ENCODE peak calls at places on chromosome 22, in four cellular contexts. A is IMR-90, I is H9, B is H1. R is an unnamed sample.

GRCh38 chr22:28771195-28771791 is 1.2 kb upstream of the CCDC117 start:
- DNase-seq in A (no peak), I (no peak), B (no peak), R (no peak)

GRCh38 chr22:30865656-30866055 is 102.9 kb downstream of the MORC2 start:
- DNase-seq in A (no peak), I (peak; percentile 18), B (peak; percentile 35), R (no peak)

GRCh38 chr22:44847380-44847779 is 95.0 kb downstream of the ARHGAP8 start:
- DNase-seq in A (no peak), I (no peak), B (no peak), R (no peak)

GRCh38 chr22:50025993-50026392 is 13.4 kb upstream of the IL17REL start:
- DNase-seq in A (no peak), I (no peak), B (no peak), R (no peak)

GRCh38 chr22:31019276-31019930 is 50.3 kb downstream of the TUG1 start:
- DNase-seq in A (no peak), I (no peak), B (no peak), R (no peak)

GRCh38 chr22:39985383-39986045 is 9.2 kb upstream of the FAM83F start:
- DNase-seq in A (no peak), I (no peak), B (no peak), R (no peak)

GRCh38 chr22:50178871-50179869 is 6.5 kb upstream of the TRABD start:
- DNase-seq in A (no peak), I (no peak), B (no peak), R (no peak)

GRCh38 chr22:25067851-25068421 is 115.4 kb downstream of the KIAA1671 start:
- DNase-seq in A (no peak), I (no peak), B (no peak), R (no peak)

GRCh38 chr22:30253205-30253852 is 6.8 kb upstream of the LIF start:
- DNase-seq in A (peak; percentile 83), I (no peak), B (no peak), R (no peak)

GRCh38 chr22:39242809-39243442 is 1.9 kb downstream of the PDGFB start:
- DNase-seq in A (no peak), I (peak; percentile 67), B (peak; percentile 86), R (peak; percentile 68)

GRCh38 chr22:23068832-23069385 is 1.4 kb upstream of the GNAZ start:
- DNase-seq in A (no peak), I (peak; percentile 12), B (no peak), R (peak; percentile 39)

GRCh38 chr22:38715176-38715764 is 9.5 kb downstream of the GTPBP1 start:
- DNase-seq in A (no peak), I (no peak), B (no peak), R (no peak)

GRCh38 chr22:32686354-32686753 is 115.2 kb upstream of the TIMP3 start:
- DNase-seq in A (peak; percentile 27), I (no peak), B (no peak), R (no peak)

GRCh38 chr22:17575681-17576080 is 12.4 kb downstream of the SLC25A18 start:
- DNase-seq in A (no peak), I (no peak), B (no peak), R (no peak)

GRCh38 chr22:17213976-17214375 is 5.3 kb downstream of the ADA2 start:
- DNase-seq in A (peak; percentile 3), I (peak; percentile 62), B (peak; percentile 72), R (peak; percentile 66)

GRCh38 chr22:25085930-25086901 is 113.4 kb upstream of the CRYBB3 start:
- DNase-seq in A (no peak), I (no peak), B (no peak), R (no peak)

GRCh38 chr22:29309332-29310064 is 3.0 kb downstream of the GAS2L1 start:
- DNase-seq in A (no peak), I (no peak), B (no peak), R (no peak)

GRCh38 chr22:39290248-39290720 is 29.1 kb downstream of the RPL3 start:
- DNase-seq in A (no peak), I (no peak), B (no peak), R (no peak)

GRCh38 chr22:44363214-44363979 is 50.6 kb upstream of the SHISAL1 start:
- DNase-seq in A (peak; percentile 98), I (no peak), B (no peak), R (no peak)

GRCh38 chr22:43356881-43357280 is 13.7 kb upstream of the SCUBE1 start:
- DNase-seq in A (no peak), I (no peak), B (no peak), R (peak; percentile 33)

DNA sequence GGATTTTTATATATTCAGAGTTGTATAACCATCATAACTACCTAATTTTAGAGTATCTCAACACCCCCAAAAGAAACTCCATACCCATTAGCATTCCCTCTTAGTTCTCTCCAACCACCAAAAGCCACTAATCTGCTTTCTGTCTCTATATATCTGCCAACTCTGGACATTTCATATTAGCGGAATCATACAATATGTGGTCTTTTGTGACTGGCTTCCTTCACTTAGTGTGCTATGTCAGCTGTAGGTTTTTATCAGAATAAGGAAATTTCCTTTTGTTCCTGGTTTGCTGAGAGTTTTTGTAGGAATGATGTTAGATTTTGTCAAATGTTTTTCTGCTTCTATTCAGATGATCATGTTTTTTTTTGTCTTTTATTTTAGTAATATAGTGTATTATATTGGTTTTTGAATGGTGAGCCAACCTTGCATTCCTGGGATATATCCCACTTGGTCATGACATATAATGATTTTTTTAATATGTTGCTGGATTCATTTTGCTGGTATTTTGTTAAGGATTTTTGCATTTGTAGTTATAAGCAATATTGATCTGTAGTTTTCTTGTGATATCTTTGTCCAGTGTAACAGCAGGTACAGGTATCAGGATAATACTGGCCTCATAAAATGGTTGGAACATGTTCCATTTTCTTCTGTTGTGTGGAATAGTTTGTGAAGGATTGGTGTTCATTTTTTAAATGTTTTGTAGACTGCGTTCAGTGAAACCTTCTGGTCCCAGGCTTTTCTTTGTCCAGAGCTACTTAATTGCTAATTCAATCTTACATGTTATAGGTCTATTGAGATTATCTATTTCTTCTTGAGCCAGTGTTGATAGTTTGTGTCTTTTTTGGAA is 16.8 kb downstream of the DGCR8 start:
- DNase-seq in A (no peak), I (no peak), B (no peak), R (no peak)
- H3K56ac ChIP-seq in A (no peak overlapping the region), I (no peak overlapping the region), B (no peak overlapping the region), R (no peak overlapping the region)

GRCh38 chr22:48261706-48262105 is 1499.3 kb downstream of the TBC1D22A start:
- DNase-seq in A (no peak), I (no peak), B (no peak), R (peak; percentile 45)
- H4K5ac ChIP-seq in A (no peak overlapping the region), I (no peak overlapping the region), B (no peak overlapping the region), R (no peak overlapping the region)

GRCh38 chr22:35553341-35553740 is 12.7 kb downstream of the RASD2 start:
- DNase-seq in A (no peak), I (no peak), B (no peak), R (no peak)

GRCh38 chr22:35556666-35557065 is 16.0 kb downstream of the RASD2 start:
- DNase-seq in A (peak; percentile 21), I (no peak), B (no peak), R (no peak)

GRCh38 chr22:35555941-35556547 is 15.4 kb downstream of the RASD2 start:
- DNase-seq in A (no peak), I (no peak), B (no peak), R (no peak)

GRCh38 chr22:35554297-35554845 is 13.7 kb downstream of the RASD2 start:
- DNase-seq in A (no peak), I (no peak), B (no peak), R (no peak)

GRCh38 chr22:35555351-35555915 is 14.8 kb downstream of the RASD2 start:
- DNase-seq in A (peak; percentile 33), I (no peak), B (no peak), R (no peak)
- H3K4me2 ChIP-seq in A (no peak overlapping the region), I (no peak overlapping the region), B (no peak overlapping the region), R (no peak overlapping the region)

GRCh38 chr22:27443315-27443714 is 358.2 kb downstream of the MN1 start:
- DNase-seq in A (no peak), I (no peak), B (no peak), R (peak; percentile 24)

GRCh38 chr22:27452245-27452644 is 349.3 kb downstream of the MN1 start:
- DNase-seq in A (no peak), I (no peak), B (no peak), R (no peak)

GRCh38 chr22:27445876-27446275 is 355.7 kb downstream of the MN1 start:
- DNase-seq in A (peak; percentile 2), I (no peak), B (no peak), R (no peak)

GRCh38 chr22:27450448-27450847 is 351.1 kb downstream of the MN1 start:
- DNase-seq in A (no peak), I (no peak), B (no peak), R (no peak)

DNA sequence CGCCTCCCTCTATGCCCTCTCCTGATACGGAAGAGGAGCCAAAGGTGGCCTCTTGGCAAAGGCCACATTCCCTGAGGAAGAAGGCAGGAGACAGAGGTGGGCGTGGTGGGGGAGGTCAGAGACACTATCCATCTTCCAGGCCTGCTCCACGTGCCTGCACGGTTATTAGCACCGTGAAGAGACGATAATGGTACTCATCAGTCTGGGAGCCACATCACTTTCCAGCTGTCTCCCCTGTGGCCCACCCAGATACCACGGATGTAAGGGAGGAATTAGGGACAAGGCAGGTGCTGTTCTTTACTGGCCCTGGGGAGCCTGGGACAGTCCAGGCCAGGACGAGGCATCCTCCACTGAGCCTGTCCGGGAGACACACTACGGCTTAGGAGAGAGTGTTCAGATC is 354.2 kb downstream of the MN1 start:
- DNase-seq in A (no peak), I (no peak), B (no peak), R (no peak)
- H3K56ac ChIP-seq in A (no peak overlapping the region), I (no peak overlapping the region), B (no peak overlapping the region), R (no peak overlapping the region)

DNA sequence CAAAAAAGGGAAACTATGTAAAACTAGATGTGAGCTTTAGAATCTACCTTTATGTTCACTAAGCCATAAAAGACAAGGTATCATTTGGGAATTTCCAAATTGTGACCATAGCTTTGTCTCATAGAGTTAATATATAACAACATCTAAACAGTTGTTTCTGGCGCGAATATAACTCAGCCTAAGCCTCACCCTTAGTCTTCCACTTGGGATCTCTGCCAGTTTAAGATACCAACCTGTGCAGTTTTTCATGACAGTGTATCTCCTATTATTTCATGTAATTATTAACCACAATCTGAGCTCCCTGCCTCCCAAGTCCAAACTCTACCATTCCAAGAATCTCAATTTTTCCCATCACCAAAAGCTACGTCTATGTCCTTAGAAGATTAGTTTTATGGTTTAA is 572.5 kb upstream of the ISX start:
- DNase-seq in A (no peak), I (no peak), B (no peak), R (no peak)
- H4K5ac ChIP-seq in A (no peak overlapping the region), I (no peak overlapping the region), B (no peak overlapping the region), R (no peak overlapping the region)

DNA sequence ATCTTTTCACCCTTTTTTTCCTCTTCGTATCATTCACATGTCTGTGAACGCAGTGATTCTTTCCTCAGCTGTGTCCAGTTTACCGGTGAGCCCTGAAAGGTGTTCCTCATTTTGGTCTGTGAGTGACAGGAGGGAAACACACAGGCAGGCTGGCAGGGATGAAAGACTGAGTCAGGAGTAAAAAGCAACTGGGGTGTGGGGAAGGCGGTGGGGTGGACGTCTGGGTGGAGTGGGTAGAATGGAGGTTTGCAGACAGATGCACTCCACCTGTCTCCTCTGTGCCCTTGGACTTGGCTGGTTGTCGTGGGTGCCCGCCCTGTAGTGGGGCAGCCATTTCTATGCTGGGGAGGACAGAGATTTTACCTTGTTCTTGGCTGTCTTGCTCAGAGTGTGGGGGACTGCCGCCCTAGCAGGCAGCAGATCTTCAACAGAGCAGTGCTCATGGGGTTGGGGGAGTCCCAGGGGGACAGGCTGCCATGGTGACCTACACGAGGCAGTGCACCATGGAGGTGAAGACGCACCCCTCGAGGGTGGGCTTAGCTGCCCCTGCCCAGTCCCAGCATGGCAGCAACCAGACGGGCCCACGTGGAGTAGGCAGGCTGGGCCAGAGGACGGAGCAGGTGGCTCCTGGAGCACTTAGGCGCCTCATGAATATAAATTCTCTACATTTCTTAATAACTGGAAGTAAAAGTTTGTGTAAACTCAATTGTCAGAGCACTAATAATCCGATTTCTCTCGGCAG is 603.7 kb downstream of the TBC1D22A start:
- DNase-seq in A (no peak), I (no peak), B (no peak), R (no peak)
- H3K4me2 ChIP-seq in A (no peak overlapping the region), I (no peak overlapping the region), B (no peak overlapping the region), R (no peak overlapping the region)

R was measured in mesendoderm.